ENCODE peak calls at places on chromosomes 13 and 19, in six cellular contexts. M is HCT116, B is WTC11, Y is K562, G is GM12878, S is HepG2. T is an unnamed sample.

GRCh38 chr19:47691782-47692181 is 21.4 kb upstream of the EHD2 start:
- DNase-seq in M (no peak), G (no peak), Y (no peak), S (no peak), B (no peak), T (no peak)

GRCh38 chr19:36488816-36489138 is 584 bp downstream of the ZNF566 start:
- DNase-seq in M (peak), B (no peak), Y (peak), S (peak), G (no peak), T (no peak)

GRCh38 chr13:33994826-33995502 is 177.0 kb downstream of the RFC3 start:
- DNase-seq in M (no peak), S (no peak), B (no peak), Y (no peak), G (no peak), T (no peak)

GRCh38 chr13:98103942-98104880 is 38.7 kb upstream of the FARP1 start:
- DNase-seq in M (no peak), Y (no peak), G (no peak), B (peak), S (peak), T (no peak)

GRCh38 chr19:14023404-14024235 is 4.3 kb upstream of the RLN3 start:
- DNase-seq in B (peak), M (no peak), Y (peak), G (no peak), S (peak), T (peak)

GRCh38 chr19:20078696-20079095 is 896 bp downstream of the ZNF90 start:
- DNase-seq in B (peak), M (no peak), Y (no peak), G (no peak), S (no peak), T (no peak)

GRCh38 chr19:3902317-3902973 is 22.0 kb downstream of the ATCAY start:
- DNase-seq in G (no peak), Y (no peak), S (no peak), M (no peak), B (no peak), T (no peak)

GRCh38 chr19:58037927-58038687 is 4.3 kb downstream of the ZSCAN1 start:
- DNase-seq in M (no peak), S (no peak), G (no peak), Y (no peak), B (peak), T (peak)

GRCh38 chr13:21637296-21637695 is 33.3 kb upstream of the MICU2 start:
- DNase-seq in M (peak), B (no peak), G (no peak), S (peak), Y (peak), T (no peak)

GRCh38 chr13:69857188-69857821 is 250.3 kb upstream of the ATXN8OS start:
- DNase-seq in M (peak), S (peak), Y (peak), G (peak), B (no peak), T (no peak)

GRCh38 chr19:15498156-15498858 is 10.0 kb upstream of the CYP4F22 start:
- DNase-seq in S (no peak), Y (no peak), G (no peak), B (no peak), M (no peak), T (no peak)

GRCh38 chr13:111114362-111115050 is 604 bp upstream of the ARHGEF7 start:
- DNase-seq in B (peak), S (no peak), M (no peak), G (no peak), Y (no peak), T (no peak)

GRCh38 chr19:54248016-54248601 is 5.5 kb upstream of the LILRA6 start:
- DNase-seq in G (no peak), Y (no peak), M (no peak), S (no peak), B (no peak), T (no peak)

GRCh38 chr19:39200066-39200817 is 3.5 kb downstream of the NCCRP1 start:
- DNase-seq in S (no peak), B (no peak), G (no peak), M (no peak), Y (no peak), T (no peak)

GRCh38 chr19:41332468-41332867 is 21.3 kb downstream of the TGFB1 start:
- DNase-seq in G (no peak), Y (no peak), S (no peak), B (no peak), M (no peak), T (no peak)

GRCh38 chr13:80214521-80214941 is 126.4 kb downstream of the SPRY2 start:
- DNase-seq in G (no peak), B (no peak), M (no peak), Y (no peak), S (no peak), T (no peak)
- TF ChIP-seq ATF3 in G (no peak), B (no peak), M (no peak), Y (no peak), S (no peak), T (no peak)

GRCh38 chr13:99207511-99207910 is 6.9 kb downstream of the UBAC2 start:
- DNase-seq in Y (no peak), M (no peak), S (no peak), B (no peak), G (no peak), T (peak)

GRCh38 chr13:99208845-99209527 is 8.3 kb downstream of the UBAC2 start:
- DNase-seq in B (no peak), G (no peak), S (no peak), Y (no peak), M (no peak), T (no peak)

GRCh38 chr13:99206226-99206625 is 5.6 kb downstream of the UBAC2 start:
- DNase-seq in Y (no peak), G (no peak), S (no peak), M (no peak), B (no peak), T (no peak)

GRCh38 chr13:99206873-99207272 is 6.2 kb downstream of the UBAC2 start:
- DNase-seq in G (no peak), B (no peak), S (no peak), M (no peak), Y (no peak), T (no peak)

DNA sequence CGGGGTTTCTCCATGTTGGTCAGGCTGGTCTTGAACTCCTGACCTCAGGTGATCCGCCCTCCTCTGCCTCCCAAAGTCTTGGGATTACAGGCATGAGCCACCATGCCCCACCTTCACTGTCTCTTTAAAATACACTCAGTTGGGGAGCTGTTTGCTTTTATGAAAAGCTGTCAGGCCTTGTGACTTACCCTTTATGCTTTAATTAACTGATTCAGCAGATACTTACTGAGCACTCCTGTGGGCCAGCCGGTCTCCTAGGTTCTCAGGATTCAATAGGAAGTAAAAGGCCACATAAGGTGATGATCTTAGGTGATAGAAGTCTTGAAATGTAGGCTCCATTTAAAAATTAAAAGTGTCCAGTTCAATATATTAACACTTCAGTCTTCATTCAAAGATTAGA is 7.5 kb downstream of the UBAC2 start:
- DNase-seq in M (no peak), G (no peak), S (no peak), Y (no peak), B (no peak), T (no peak)
- TF ChIP-seq ATF3 in M (no peak), G (no peak), S (no peak), Y (no peak), B (no peak), T (no peak)

GRCh38 chr19:11377237-11377636 is 2.8 kb downstream of the SWSAP1 start:
- DNase-seq in G (no peak), M (no peak), Y (peak), B (no peak), S (no peak), T (no peak)
- TF ChIP-seq ATF3 in G (peak), M (no peak), Y (no peak), B (no peak), S (no peak), T (peak)

DNA sequence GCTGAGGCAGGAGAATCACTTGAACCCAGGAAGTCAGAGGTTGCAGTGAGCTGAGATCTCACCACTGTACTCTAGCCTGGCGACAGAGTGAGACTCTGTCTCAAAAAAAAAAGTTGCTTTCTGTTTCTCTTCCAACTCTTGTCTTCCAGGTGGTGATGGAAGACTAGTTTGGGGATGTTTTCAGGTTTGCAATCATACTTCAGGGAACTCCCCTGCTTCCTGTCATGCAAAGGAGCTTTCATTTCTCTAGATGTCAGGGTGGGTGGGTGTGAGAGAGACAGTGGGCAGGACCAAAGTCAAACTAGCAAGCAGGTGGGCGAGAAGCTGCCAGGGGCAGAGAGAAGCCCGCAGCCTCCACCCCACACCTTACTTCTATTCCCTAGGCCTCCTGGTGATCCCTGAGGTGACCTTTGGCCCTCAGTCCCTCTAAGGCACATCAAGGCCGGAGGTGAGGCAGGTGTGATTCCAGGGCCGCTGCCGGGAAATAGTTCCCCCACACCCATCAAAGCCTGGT is 25.7 kb downstream of the CCNE1 start:
- DNase-seq in S (no peak), B (no peak), G (peak), Y (no peak), M (no peak), T (no peak)
- TF ChIP-seq ATF3 in S (no peak), B (no peak), G (no peak), Y (no peak), M (no peak), T (no peak)

DNA sequence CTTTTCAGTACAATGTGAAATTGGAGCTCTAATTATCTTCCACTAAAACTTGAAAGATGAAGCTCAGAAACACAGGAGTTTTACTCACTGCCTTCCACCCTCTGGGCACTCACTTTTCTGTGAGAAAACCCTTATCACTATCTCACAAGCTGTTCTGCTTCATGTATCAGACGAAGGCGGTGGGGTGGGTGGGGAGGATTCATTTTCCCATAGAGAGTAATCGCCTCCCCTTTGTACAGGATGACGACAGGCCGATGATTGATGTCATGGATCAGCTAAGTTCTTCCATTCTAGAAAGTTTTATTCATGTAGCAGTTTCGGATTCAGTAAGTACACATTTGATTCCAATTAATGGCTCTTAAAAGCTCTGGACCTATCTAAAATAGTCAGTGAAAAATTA is 139.9 kb downstream of the ZAR1L start:
- DNase-seq in S (no peak), G (no peak), B (no peak), M (no peak), Y (peak), T (no peak)
- TF ChIP-seq ATF3 in S (no peak), G (no peak), B (no peak), M (no peak), Y (peak), T (no peak)

GRCh38 chr19:49691243-49692101 is 556 bp downstream of the CPT1C start:
- DNase-seq in B (peak), Y (no peak), S (no peak), M (no peak), G (no peak), T (no peak)
- TF ChIP-seq ATF3 in B (no peak), Y (no peak), S (no peak), M (no peak), G (no peak), T (no peak)

GRCh38 chr13:52736891-52737290 is 2.7 kb downstream of the CNMD start:
- DNase-seq in B (no peak), M (no peak), G (no peak), S (no peak), Y (no peak), T (no peak)

GRCh38 chr13:52739468-52740071 is at the start of gene CNMD:
- DNase-seq in S (no peak), Y (no peak), B (peak), M (no peak), G (no peak), T (peak)

GRCh38 chr13:52737451-52737850 is 2.2 kb downstream of the CNMD start:
- DNase-seq in G (no peak), B (no peak), Y (no peak), M (no peak), S (no peak), T (no peak)

GRCh38 chr13:52737900-52738299 is 1.7 kb downstream of the CNMD start:
- DNase-seq in B (no peak), Y (no peak), G (no peak), M (no peak), S (no peak), T (no peak)

GRCh38 chr13:52738719-52739467 is 727 bp downstream of the CNMD start:
- DNase-seq in Y (peak), G (no peak), S (no peak), B (peak), M (no peak), T (no peak)
- TF ChIP-seq ATF3 in Y (no peak), G (no peak), S (no peak), B (no peak), M (no peak), T (no peak)